ENCODE peak calls at places on chromosomes 3 and 15, in four cellular contexts. D is IMR-90, N is H1, S is H9. L is an unnamed sample.

GRCh38 chr3:169591983-169592644 is 71.4 kb downstream of the MECOM start:
- DNase-seq in S (no peak), N (no peak), D (peak), L (no peak)

GRCh38 chr3:141412087-141412935 is 44.0 kb downstream of the ZBTB38 start:
- DNase-seq in N (no peak), D (peak), S (no peak), L (peak)

GRCh38 chr3:154018100-154018696 is 103.0 kb upstream of the ARHGEF26 start:
- DNase-seq in D (peak), N (peak), S (peak), L (peak)

GRCh38 chr15:79283252-79284048 is 928 bp downstream of the ANKRD34C start:
- DNase-seq in N (peak), D (peak), S (peak), L (peak)

GRCh38 chr15:38378162-38378560 is 75.8 kb upstream of the FAM98B start:
- DNase-seq in S (no peak), N (no peak), D (peak), L (no peak)

GRCh38 chr15:56806147-56806536 is 72.8 kb upstream of the ZNF280D start:
- DNase-seq in S (no peak), N (no peak), D (no peak), L (no peak)

GRCh38 chr3:8982509-8982908 is 19.2 kb upstream of the RAD18 start:
- DNase-seq in D (peak), N (no peak), S (no peak), L (no peak)

GRCh38 chr15:28901987-28902745 is 16.4 kb downstream of the APBA2 start:
- DNase-seq in N (no peak), S (peak), D (no peak), L (no peak)

GRCh38 chr3:189316296-189317019 is 144.7 kb downstream of the TPRG1 start:
- DNase-seq in S (peak), D (no peak), N (no peak), L (peak)

GRCh38 chr15:45375836-45376235 is 2.5 kb downstream of the GATM start:
- DNase-seq in S (no peak), N (no peak), D (no peak), L (no peak)

DNA sequence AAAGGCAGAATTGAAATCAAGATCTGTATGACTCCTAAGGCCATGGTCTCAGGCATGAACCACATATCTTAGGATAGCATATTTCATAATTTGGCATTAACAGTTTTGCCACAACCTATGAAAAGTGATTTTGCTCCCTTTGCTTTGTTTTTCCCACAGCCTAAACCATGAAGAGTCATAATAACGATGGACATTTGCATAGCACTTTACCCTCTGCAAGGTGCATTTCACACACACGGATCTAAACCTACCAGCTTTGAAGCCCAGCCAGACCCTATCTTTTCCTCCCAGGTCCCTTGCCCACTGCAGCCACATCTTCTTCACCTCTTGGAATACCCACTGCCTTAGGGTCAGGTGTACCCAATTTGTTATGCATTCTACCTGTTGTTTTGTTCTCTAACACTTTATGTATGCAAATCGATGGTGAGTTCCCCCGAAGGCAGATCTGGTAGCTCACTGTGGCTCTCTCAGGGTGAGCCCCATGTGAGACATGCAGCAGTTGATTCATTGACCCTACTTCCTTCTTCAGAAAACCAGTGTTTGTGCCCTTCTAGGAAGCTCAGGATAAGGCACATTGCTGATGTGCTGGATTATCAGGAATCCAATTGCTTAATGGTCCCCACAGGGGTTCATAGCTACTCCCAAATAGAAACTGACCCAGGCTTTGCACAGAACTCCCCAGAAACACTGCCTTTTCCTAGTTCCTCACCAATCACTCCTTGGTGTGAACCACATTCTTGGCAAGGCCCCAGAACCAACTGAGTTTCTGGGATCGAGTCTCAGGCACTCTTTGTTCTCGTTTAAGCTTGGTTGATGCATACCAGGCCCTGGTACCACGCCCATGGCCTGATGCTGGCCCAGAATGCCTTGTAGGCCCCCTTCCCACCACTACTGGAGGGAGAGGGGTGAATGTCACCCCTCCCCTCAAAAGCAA is 8.8 kb downstream of the ARHGAP31 start:
- DNase-seq in N (no peak), S (no peak), D (no peak), L (no peak)
- H3K23ac ChIP-seq in N (no peak), S (no peak), D (peak), L (no peak)

DNA sequence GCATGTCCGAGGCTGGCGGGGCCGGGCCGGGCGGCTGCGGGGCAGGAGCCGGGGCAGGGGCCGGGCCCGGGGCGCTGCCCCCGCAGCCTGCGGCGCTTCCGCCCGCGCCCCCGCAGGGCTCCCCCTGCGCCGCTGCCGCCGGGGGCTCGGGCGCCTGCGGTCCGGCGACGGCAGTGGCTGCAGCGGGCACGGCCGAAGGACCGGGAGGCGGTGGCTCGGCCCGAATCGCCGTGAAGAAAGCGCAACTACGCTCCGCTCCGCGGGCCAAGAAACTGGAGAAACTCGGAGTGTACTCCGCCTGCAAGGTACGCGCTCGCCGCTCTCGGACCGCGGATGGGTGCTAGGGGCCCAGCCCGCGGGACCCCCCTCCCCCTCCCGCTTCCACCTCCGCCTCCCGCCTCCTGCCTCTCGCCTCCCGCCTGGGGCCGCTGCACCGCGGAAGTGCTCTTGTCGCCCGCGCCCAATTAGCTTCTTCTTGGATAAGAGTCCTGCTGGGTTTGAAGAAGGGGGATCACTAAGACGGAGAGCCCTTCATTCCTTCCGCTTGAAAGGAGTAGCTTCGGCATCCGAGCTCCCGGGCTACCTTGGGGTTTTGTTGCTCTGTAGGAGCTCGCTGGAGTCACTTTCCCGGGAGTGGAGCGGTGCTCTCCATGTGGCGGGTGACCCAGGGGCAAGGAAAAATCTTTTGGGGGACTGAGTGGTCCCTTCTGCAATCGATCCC is 390 bp downstream of the KAT2B start:
- DNase-seq in N (peak), D (peak), S (peak), L (peak)
- H2BK5ac ChIP-seq in N (no peak), D (peak), S (no peak), L (peak)

GRCh38 chr3:188299713-188300112 is 145.8 kb downstream of the LPP start:
- DNase-seq in S (no peak), D (no peak), N (no peak), L (no peak)

GRCh38 chr3:188296761-188297689 is 143.1 kb downstream of the LPP start:
- DNase-seq in D (peak), S (no peak), N (no peak), L (peak)

GRCh38 chr3:188298585-188298984 is 144.6 kb downstream of the LPP start:
- DNase-seq in D (no peak), S (no peak), N (no peak), L (no peak)

GRCh38 chr3:188301147-188301546 is 147.2 kb downstream of the LPP start:
- DNase-seq in D (no peak), N (no peak), S (no peak), L (no peak)

DNA sequence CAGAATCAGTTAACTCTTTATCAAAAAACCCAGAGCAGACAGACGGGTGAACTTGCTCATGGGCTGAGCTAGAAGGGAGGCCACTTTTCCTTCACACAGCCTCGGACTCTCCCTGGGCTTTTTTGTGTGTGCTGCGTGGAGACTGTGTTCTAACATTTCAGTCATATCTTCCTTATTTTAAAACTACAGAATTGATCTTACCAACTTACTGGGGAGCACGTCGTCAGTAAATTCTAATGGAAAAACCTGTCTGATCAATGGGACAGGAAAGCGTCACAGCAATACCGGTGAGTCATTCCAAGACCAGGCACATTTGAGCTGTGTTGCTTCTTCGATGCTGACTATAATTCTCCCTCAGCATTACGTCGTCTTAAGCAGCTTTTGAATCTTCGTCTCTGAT is 145.1 kb downstream of the LPP start:
- DNase-seq in S (no peak), D (no peak), N (no peak), L (no peak)
- H3K27ac ChIP-seq in S (no peak), D (no peak), N (no peak), L (peak)

DNA sequence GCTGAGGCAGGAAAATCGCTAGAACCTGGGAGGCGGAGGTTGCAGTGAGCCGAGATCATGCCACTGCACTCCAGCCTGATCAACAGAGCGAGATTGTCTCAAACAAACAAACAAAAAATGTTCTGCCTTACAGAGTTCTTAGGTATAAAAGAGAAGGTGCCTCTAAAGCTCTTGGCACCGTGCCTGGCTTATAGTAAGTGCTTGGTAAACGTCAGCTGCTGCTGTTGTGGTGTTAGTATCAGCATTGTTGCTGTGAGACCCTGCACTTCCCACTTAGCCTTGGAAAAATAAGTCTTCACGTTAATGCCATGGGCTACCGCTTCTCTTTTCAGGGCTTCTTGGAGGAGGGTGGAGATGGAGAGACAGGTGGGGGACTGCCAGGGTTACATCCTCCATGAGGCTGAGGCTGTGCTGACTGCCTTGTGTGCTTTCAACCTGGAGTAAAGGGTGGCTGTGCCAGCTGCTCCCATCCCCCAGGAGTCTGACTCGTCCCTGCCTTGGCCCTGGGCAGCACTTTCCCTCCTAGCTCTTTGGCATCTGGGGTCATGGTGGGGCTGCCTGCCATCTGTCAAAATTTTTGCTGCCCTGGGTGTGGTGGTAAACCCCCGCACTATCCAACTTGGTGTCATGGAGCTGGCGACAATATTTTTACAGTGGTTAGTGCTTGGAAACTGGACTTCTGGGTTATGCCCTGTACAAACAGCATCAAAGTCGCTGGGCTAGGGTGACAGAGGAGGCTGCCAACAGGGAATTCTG is 17.8 kb downstream of the FLNB start:
- DNase-seq in D (peak), S (no peak), N (no peak), L (no peak)
- H3K23ac ChIP-seq in D (peak), S (no peak), N (no peak), L (no peak)

GRCh38 chr3:184177331-184177731 is 2.7 kb downstream of the AP2M1 start:
- DNase-seq in S (no peak), N (no peak), D (peak), L (no peak)

GRCh38 chr3:184176377-184177330 is 2.0 kb downstream of the AP2M1 start:
- DNase-seq in S (peak), D (peak), N (peak), L (peak)

GRCh38 chr3:184175981-184176376 is 1.3 kb downstream of the AP2M1 start:
- DNase-seq in S (no peak), N (no peak), D (no peak), L (no peak)

GRCh38 chr3:184178522-184179138 is 4.0 kb downstream of the AP2M1 start:
- DNase-seq in N (no peak), S (no peak), D (peak), L (no peak)

GRCh38 chr3:184177767-184178306 is 3.2 kb downstream of the AP2M1 start:
- DNase-seq in S (no peak), N (no peak), D (no peak), L (no peak)
- H2BK5ac ChIP-seq in S (no peak), N (peak), D (peak), L (peak)

GRCh38 chr3:100155590-100155989 is 41.3 kb upstream of the FILIP1L start:
- DNase-seq in S (no peak), N (no peak), D (no peak), L (no peak)

GRCh38 chr3:100160516-100160915 is 46.2 kb upstream of the FILIP1L start:
- DNase-seq in S (no peak), N (no peak), D (no peak), L (no peak)

GRCh38 chr3:100158877-100159563 is 44.7 kb upstream of the FILIP1L start:
- DNase-seq in D (no peak), N (no peak), S (no peak), L (no peak)

GRCh38 chr3:100157617-100158016 is 43.3 kb upstream of the FILIP1L start:
- DNase-seq in D (no peak), N (no peak), S (no peak), L (no peak)

GRCh38 chr3:100159564-100160153 is 45.4 kb upstream of the FILIP1L start:
- DNase-seq in S (no peak), N (no peak), D (peak), L (no peak)
- H3K27ac ChIP-seq in S (no peak), N (no peak), D (peak), L (no peak)